ENCODE peak calls at places on chromosomes 16 and 17, in four cellular contexts. One of them, this sample, is unnamed.

GRCh38 chr17:61411114-61411943 is 11.7 kb downstream of the TBX2 start:
- DNase-seq in HepG2: no peak
- DNase-seq in K562: no peak
- DNase-seq in GM12878: no peak
- DNase-seq in this sample: no peak

GRCh38 chr16:82658796-82659195 is 32.0 kb downstream of the CDH13 start:
- DNase-seq in HepG2: no peak
- DNase-seq in K562: no peak
- DNase-seq in GM12878: no peak
- DNase-seq in this sample: no peak

GRCh38 chr17:9937164-9937835 is 32.2 kb upstream of the RCVRN start:
- DNase-seq in HepG2: no peak
- DNase-seq in K562: no peak
- DNase-seq in GM12878: no peak
- DNase-seq in this sample: no peak

GRCh38 chr17:21676281-21677111 is 15.8 kb upstream of the KCNJ18 start:
- DNase-seq in HepG2: no peak
- DNase-seq in K562: no peak
- DNase-seq in GM12878: no peak
- DNase-seq in this sample: no peak

GRCh38 chr16:89409161-89409711 is 81.1 kb downstream of the ANKRD11 start:
- DNase-seq in HepG2: no peak
- DNase-seq in K562: no peak
- DNase-seq in GM12878: no peak
- DNase-seq in this sample: no peak

GRCh38 chr17:12627177-12627629 is 38.5 kb upstream of the MYOCD start:
- DNase-seq in HepG2: peak; percentile 57
- DNase-seq in K562: no peak
- DNase-seq in GM12878: no peak
- DNase-seq in this sample: no peak

GRCh38 chr17:28545787-28546415 is 6.5 kb downstream of the UNC119 start:
- DNase-seq in HepG2: no peak
- DNase-seq in K562: peak; percentile 44
- DNase-seq in GM12878: no peak
- DNase-seq in this sample: no peak

GRCh38 chr16:13307861-13308260 is 406.5 kb downstream of the SHISA9 start:
- DNase-seq in HepG2: no peak
- DNase-seq in K562: no peak
- DNase-seq in GM12878: no peak
- DNase-seq in this sample: no peak

GRCh38 chr17:65627108-65627507 is 65.7 kb upstream of the AXIN2 start:
- DNase-seq in HepG2: no peak
- DNase-seq in K562: no peak
- DNase-seq in GM12878: no peak
- DNase-seq in this sample: no peak

GRCh38 chr17:40727447-40728231 is 24.1 kb upstream of the KRT24 start:
- DNase-seq in HepG2: no peak
- DNase-seq in K562: no peak
- DNase-seq in GM12878: peak; percentile 41
- DNase-seq in this sample: no peak

GRCh38 chr16:74568961-74569631 is 37.8 kb downstream of the GLG1 start:
- DNase-seq in HepG2: no peak
- DNase-seq in K562: no peak
- DNase-seq in GM12878: no peak
- DNase-seq in this sample: no peak

GRCh38 chr17:37746617-37747016 is 1.8 kb upstream of the HNF1B start:
- DNase-seq in HepG2: no peak
- DNase-seq in K562: no peak
- DNase-seq in GM12878: no peak
- DNase-seq in this sample: no peak

GRCh38 chr17:50604470-50604869 is 30.2 kb upstream of the ABCC3 start:
- DNase-seq in HepG2: no peak
- DNase-seq in K562: no peak
- DNase-seq in GM12878: no peak
- DNase-seq in this sample: no peak

GRCh38 chr17:8151641-8152111 is 528 bp downstream of the PER1 start:
- DNase-seq in HepG2: no peak
- DNase-seq in K562: no peak
- DNase-seq in GM12878: no peak
- DNase-seq in this sample: no peak

GRCh38 chr16:46830417-46830901 is 521 bp downstream of the C16orf87 start:
- DNase-seq in HepG2: no peak
- DNase-seq in K562: no peak
- DNase-seq in GM12878: no peak
- DNase-seq in this sample: no peak

GRCh38 chr17:2214887-2215615 is 88.5 kb downstream of the SMG6 start:
- DNase-seq in HepG2: no peak
- DNase-seq in K562: no peak
- DNase-seq in GM12878: no peak
- DNase-seq in this sample: no peak

GRCh38 chr16:87417511-87417910 is 25.4 kb downstream of the MAP1LC3B start:
- DNase-seq in HepG2: no peak
- DNase-seq in K562: no peak
- DNase-seq in GM12878: no peak
- DNase-seq in this sample: no peak

GRCh38 chr16:24748242-24748641 is 18.8 kb downstream of the TNRC6A start:
- DNase-seq in HepG2: no peak
- DNase-seq in K562: no peak
- DNase-seq in GM12878: no peak
- DNase-seq in this sample: no peak

GRCh38 chr16:28307936-28308335 is 15.6 kb downstream of the SBK1 start:
- DNase-seq in HepG2: peak; percentile 49
- DNase-seq in K562: no peak
- DNase-seq in GM12878: no peak
- DNase-seq in this sample: no peak

GRCh38 chr16:28301620-28302019 is 9.3 kb downstream of the SBK1 start:
- DNase-seq in HepG2: no peak
- DNase-seq in K562: no peak
- DNase-seq in GM12878: no peak
- DNase-seq in this sample: no peak

GRCh38 chr16:28301154-28301553 is 8.8 kb downstream of the SBK1 start:
- DNase-seq in HepG2: no peak
- DNase-seq in K562: no peak
- DNase-seq in GM12878: no peak
- DNase-seq in this sample: no peak

GRCh38 chr16:28303132-28303531 is 10.8 kb downstream of the SBK1 start:
- DNase-seq in HepG2: no peak
- DNase-seq in K562: no peak
- DNase-seq in GM12878: no peak
- DNase-seq in this sample: no peak

DNA sequence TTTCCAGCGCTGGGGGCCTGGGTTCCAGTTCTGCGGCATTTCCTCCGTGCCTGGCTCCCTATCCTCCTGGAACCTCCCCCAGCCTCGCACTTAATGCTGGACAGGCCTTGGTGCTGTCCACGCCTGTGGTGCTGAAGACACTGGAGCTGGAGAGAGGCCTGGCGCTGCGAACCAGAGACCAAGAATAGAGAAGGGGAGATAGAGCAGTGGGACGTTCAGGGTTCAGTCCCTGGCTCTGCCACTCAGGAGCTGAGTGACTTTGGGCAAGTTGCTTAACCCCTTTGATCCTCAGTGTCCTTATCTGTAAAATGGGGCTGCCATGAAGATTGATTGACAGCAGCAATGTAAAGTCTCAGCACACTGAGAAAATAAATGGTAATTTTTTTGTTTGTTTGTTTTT is 11.9 kb downstream of the SBK1 start:
- DNase-seq in HepG2: peak; percentile 48
- DNase-seq in K562: peak; percentile 77
- DNase-seq in GM12878: no peak
- DNase-seq in this sample: no peak
- TF ChIP-seq ZBTB33 in HepG2: peak; percentile 37
- TF ChIP-seq ZBTB33 in K562: no peak
- TF ChIP-seq ZBTB33 in GM12878: no peak
- TF ChIP-seq ZBTB33 in this sample: no peak

GRCh38 chr16:11668590-11669379 is 530 bp downstream of the SNN start:
- DNase-seq in HepG2: no peak
- DNase-seq in K562: no peak
- DNase-seq in GM12878: no peak
- DNase-seq in this sample: no peak

GRCh38 chr16:11665071-11665491 is 3.2 kb upstream of the SNN start:
- DNase-seq in HepG2: no peak
- DNase-seq in K562: no peak
- DNase-seq in GM12878: no peak
- DNase-seq in this sample: no peak

GRCh38 chr16:11667824-11668589 is at the start of gene SNN:
- DNase-seq in HepG2: peak; percentile 82
- DNase-seq in K562: peak; percentile 99
- DNase-seq in GM12878: no peak
- DNase-seq in this sample: peak; percentile 39

GRCh38 chr16:11667221-11667823 is 933 bp upstream of the SNN start:
- DNase-seq in HepG2: no peak
- DNase-seq in K562: no peak
- DNase-seq in GM12878: no peak
- DNase-seq in this sample: no peak

DNA sequence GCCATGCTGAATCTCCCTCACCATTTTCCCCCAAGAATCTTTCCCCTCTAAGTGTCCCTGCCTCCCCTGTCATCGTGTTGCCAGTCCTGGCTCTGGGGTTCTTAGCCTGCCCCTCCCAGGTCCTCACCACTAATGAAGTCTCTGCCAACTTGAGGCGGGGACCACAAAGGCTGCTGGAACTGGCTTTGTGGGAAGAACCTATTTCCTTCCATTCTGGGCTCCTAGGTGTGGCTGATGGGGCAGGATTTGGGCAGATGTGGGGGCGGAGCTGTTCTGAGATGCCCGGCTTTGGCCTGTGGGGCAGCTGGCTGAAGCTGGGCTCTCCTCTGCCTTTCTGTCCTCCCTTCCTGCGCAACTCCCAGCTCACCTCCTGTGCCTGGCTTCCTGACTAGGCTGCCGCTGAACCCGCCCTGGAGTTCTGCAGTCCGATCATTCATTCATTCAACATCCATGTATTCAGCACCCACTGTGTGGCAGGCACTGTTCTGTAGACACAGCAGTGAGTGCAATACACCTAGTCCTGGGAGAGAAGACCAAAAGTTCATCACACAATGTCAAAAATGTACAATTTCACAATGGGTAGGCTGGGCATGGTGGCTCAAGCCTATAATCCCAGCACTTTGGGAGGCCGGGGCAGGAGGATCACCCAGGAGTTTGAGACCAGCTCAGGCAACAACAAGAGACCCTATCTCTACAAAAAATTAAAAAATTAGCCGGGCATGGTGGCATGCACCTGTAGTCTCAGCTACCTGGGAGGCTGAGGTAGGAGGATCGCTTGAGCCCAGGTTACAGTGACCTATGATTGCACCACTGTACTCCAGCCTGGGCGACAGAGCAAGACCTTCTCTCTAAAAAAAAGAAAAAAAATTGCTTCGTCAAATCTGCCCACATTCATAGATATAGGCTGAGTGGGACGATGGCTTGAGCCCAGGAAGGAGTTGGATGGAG is 1.9 kb upstream of the SNN start:
- DNase-seq in HepG2: no peak
- DNase-seq in K562: no peak
- DNase-seq in GM12878: no peak
- DNase-seq in this sample: no peak
- TF ChIP-seq CEBPB in HepG2: peak; percentile 49
- TF ChIP-seq CEBPB in K562: no peak
- TF ChIP-seq CEBPB in GM12878: no peak
- TF ChIP-seq CEBPB in this sample: no peak

GRCh38 chr16:48064971-48065370 is 90.8 kb downstream of the ABCC12 start:
- DNase-seq in HepG2: no peak
- DNase-seq in K562: no peak
- DNase-seq in GM12878: no peak
- DNase-seq in this sample: no peak
- TF ChIP-seq POLR2AphosphoS5 in HepG2: no peak
- TF ChIP-seq POLR2AphosphoS5 in K562: no peak
- TF ChIP-seq POLR2AphosphoS5 in GM12878: no peak
- TF ChIP-seq POLR2AphosphoS5 in this sample: no peak

GRCh38 chr17:47704781-47705180 is 10.8 kb downstream of the TBKBP1 start:
- DNase-seq in HepG2: no peak
- DNase-seq in K562: no peak
- DNase-seq in GM12878: no peak
- DNase-seq in this sample: no peak

GRCh38 chr17:47702391-47702995 is 8.5 kb downstream of the TBKBP1 start:
- DNase-seq in HepG2: no peak
- DNase-seq in K562: no peak
- DNase-seq in GM12878: no peak
- DNase-seq in this sample: no peak

GRCh38 chr17:47703191-47703591 is 9.2 kb downstream of the TBKBP1 start:
- DNase-seq in HepG2: no peak
- DNase-seq in K562: no peak
- DNase-seq in GM12878: no peak
- DNase-seq in this sample: no peak

GRCh38 chr17:47703671-47704070 is 9.7 kb downstream of the TBKBP1 start:
- DNase-seq in HepG2: no peak
- DNase-seq in K562: no peak
- DNase-seq in GM12878: no peak
- DNase-seq in this sample: no peak

DNA sequence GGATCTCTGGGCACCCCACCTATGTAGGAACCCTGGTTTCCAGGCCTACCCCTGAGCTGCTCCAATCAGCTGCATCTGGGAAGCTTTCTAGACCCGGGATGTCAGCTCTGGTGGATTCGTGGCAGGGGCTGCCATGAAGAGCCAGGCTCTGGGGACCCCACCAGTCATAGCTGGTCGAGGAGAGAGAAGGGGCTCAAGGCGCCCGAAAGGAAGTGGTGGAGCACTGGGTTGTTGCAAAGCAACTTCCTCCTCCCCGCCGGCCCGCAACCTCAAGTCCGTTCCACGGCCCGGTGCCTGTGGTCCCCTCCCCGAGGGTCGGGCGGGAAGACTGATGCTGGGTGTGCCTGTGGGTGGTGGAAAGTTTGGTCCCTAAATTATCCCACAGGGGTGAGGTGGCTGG is 10.2 kb downstream of the TBKBP1 start:
- DNase-seq in HepG2: no peak
- DNase-seq in K562: no peak
- DNase-seq in GM12878: no peak
- DNase-seq in this sample: no peak
- TF ChIP-seq ZBTB33 in HepG2: no peak
- TF ChIP-seq ZBTB33 in K562: no peak
- TF ChIP-seq ZBTB33 in GM12878: no peak
- TF ChIP-seq ZBTB33 in this sample: no peak

DNA sequence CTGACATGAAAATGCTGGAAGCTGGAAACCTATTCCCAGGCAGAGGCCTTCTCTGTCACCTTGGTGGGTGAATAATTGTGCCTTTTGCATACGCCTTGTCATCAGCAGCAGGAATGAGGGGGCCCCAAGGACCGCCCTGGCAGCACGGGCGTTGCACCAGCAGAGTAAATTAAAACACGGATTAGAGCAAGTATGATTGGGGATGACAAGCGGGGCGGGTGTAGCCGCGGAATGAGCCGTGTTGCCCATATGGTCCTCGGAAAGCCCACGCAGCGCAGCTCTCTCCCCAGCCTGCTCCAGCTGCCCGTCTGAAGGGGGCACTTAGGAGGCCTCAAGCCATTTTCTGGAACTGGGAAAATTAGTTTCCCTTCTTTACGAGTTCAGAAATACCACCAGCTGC is 299.4 kb upstream of the IRX3 start:
- DNase-seq in HepG2: no peak
- DNase-seq in K562: no peak
- DNase-seq in GM12878: no peak
- DNase-seq in this sample: no peak
- TF ChIP-seq CEBPB in HepG2: no peak
- TF ChIP-seq CEBPB in K562: no peak
- TF ChIP-seq CEBPB in GM12878: no peak
- TF ChIP-seq CEBPB in this sample: no peak